ENCODE peak calls at places on chromosome 2, in four cellular contexts. A is NCI-H69, X is NCI-H774, Q is dorsolateral prefrontal cortex. O is an unnamed sample.

GRCh38 chr2:58428553-58429284 is 187.6 kb upstream of the FANCL start:
- DNase-seq in X (peak), Q (peak), A (peak), O (peak)

GRCh38 chr2:172735646-172736418 is at the start of gene RAPGEF4:
- DNase-seq in A (peak), Q (peak), X (peak), O (no peak)

GRCh38 chr2:242010567-242011513 is 141.3 kb downstream of the RTP5 start:
- DNase-seq in A (no peak), Q (no peak), X (no peak), O (no peak)

GRCh38 chr2:175929850-175930249 is 72.2 kb downstream of the LNPK start:
- DNase-seq in A (no peak), Q (no peak), X (no peak), O (no peak)

GRCh38 chr2:109601693-109602250 is 12.0 kb downstream of the SEPTIN10 start:
- DNase-seq in X (no peak), Q (no peak), A (no peak), O (no peak)

GRCh38 chr2:112187805-112188596 is 49.8 kb downstream of the FBLN7 start:
- DNase-seq in A (no peak), Q (no peak), X (no peak), O (no peak)

GRCh38 chr2:43158259-43158880 is 68.0 kb downstream of the ZFP36L2 start:
- DNase-seq in A (no peak), X (no peak), Q (no peak), O (no peak)

GRCh38 chr2:29517421-29517820 is 402.2 kb downstream of the CLIP4 start:
- DNase-seq in A (peak), X (no peak), Q (no peak), O (no peak)

GRCh38 chr2:213219816-213220215 is 64.4 kb upstream of the SPAG16 start:
- DNase-seq in Q (no peak), A (no peak), X (no peak), O (no peak)

GRCh38 chr2:211688196-211688595 is 850.4 kb downstream of the ERBB4 start:
- DNase-seq in Q (no peak), A (no peak), X (no peak), O (no peak)

GRCh38 chr2:144516417-144516980 is 3.4 kb downstream of the ZEB2 start:
- DNase-seq in X (no peak), A (no peak), Q (no peak), O (no peak)

GRCh38 chr2:14557921-14558320 is 74.6 kb upstream of the LRATD1 start:
- DNase-seq in Q (no peak), A (no peak), X (no peak), O (no peak)

GRCh38 chr2:62423235-62423634 is 82.8 kb downstream of the TMEM17 start:
- DNase-seq in A (no peak), Q (no peak), X (no peak), O (no peak)

GRCh38 chr2:102703748-102704147 is 58.1 kb upstream of the TMEM182 start:
- DNase-seq in Q (no peak), X (no peak), A (peak), O (no peak)

O was measured in substantia nigra.